ENCODE peak calls at places on chromosomes 16 and 17, in ten cellular contexts. J is Calu3, O is neural crest cell, Y is HFFc6, N is suprapubic skin, P is BJ, D is nephron progenitor cell, B is WTC11, U is mammary epithelial cell, V is uterus. L is an unnamed sample.

GRCh38 chr17:259341-259976 is 78.0 kb upstream of the DOC2B start:
- DNase-seq in J (no peak), O (no peak), Y (no peak), N (peak; percentile 64), P (no peak), D (no peak), B (peak; percentile 50), U (no peak), V (peak; percentile 10), L (no peak)

GRCh38 chr17:74125160-74125559 is 78.3 kb upstream of the RPL38 start:
- DNase-seq in J (no peak), O (no peak), Y (no peak), N (no peak), P (no peak), D (no peak), B (no peak), U (no peak), V (no peak), L (no peak)

GRCh38 chr16:14249291-14250032 is 178.3 kb downstream of the MRTFB start:
- DNase-seq in J (peak; percentile 54), O (peak; percentile 44), Y (peak; percentile 45), N (no peak), P (no peak), D (peak; percentile 50), B (peak; percentile 45), U (peak; percentile 11), V (peak; percentile 49), L (no peak)

GRCh38 chr17:80813318-80813717 is 178.3 kb upstream of the CHMP6 start:
- DNase-seq in J (no peak), O (no peak), Y (no peak), N (peak; percentile 15), P (no peak), D (no peak), B (no peak), U (no peak), V (no peak), L (no peak)

GRCh38 chr17:49753959-49754391 is 10.0 kb downstream of the FAM117A start:
- DNase-seq in J (no peak), O (no peak), Y (no peak), N (peak; percentile 79), P (no peak), D (no peak), B (no peak), U (no peak), V (peak; percentile 57), L (no peak)

GRCh38 chr16:48369765-48370164 is 15.4 kb downstream of the SIAH1 start:
- DNase-seq in J (no peak), O (no peak), Y (no peak), N (no peak), P (no peak), D (no peak), B (no peak), U (no peak), V (no peak), L (no peak)

GRCh38 chr16:16062023-16062932 is 112.9 kb downstream of the ABCC1 start:
- DNase-seq in J (no peak), O (no peak), Y (no peak), N (no peak), P (no peak), D (no peak), B (peak; percentile 21), U (no peak), V (no peak), L (no peak)

GRCh38 chr16:23420011-23420410 is 33.0 kb downstream of the COG7 start:
- DNase-seq in J (no peak), O (no peak), Y (peak; percentile 30), N (no peak), P (no peak), D (no peak), B (no peak), U (no peak), V (no peak), L (no peak)

GRCh38 chr17:70006159-70006558 is 68.9 kb upstream of the KCNJ16 start:
- DNase-seq in J (no peak), O (no peak), Y (no peak), N (no peak), P (no peak), D (no peak), B (no peak), U (no peak), V (no peak), L (no peak)

GRCh38 chr16:57949595-57950238 is 21.2 kb downstream of the CNGB1 start:
- DNase-seq in J (no peak), O (no peak), Y (no peak), N (no peak), P (no peak), D (no peak), B (no peak), U (no peak), V (no peak), L (no peak)

GRCh38 chr17:60086822-60087591 is 8.3 kb upstream of the HEATR6 start:
- DNase-seq in J (no peak), O (no peak), Y (peak; percentile 74), N (no peak), P (no peak), D (no peak), B (no peak), U (no peak), V (no peak), L (no peak)

GRCh38 chr16:9797306-9797705 is 384.9 kb downstream of the GRIN2A start:
- DNase-seq in J (peak; percentile 80), O (no peak), Y (no peak), N (no peak), P (no peak), D (no peak), B (no peak), U (peak; percentile 6), V (no peak), L (no peak)

GRCh38 chr17:42072323-42073187 is 22.2 kb upstream of the C17orf113 start:
- DNase-seq in J (peak; percentile 72), O (peak; percentile 24), Y (no peak), N (no peak), P (no peak), D (peak; percentile 72), B (peak; percentile 52), U (no peak), V (no peak), L (no peak)

GRCh38 chr17:27489045-27489715 is 32.9 kb downstream of the KSR1 start:
- DNase-seq in J (peak; percentile 18), O (no peak), Y (peak; percentile 19), N (peak; percentile 92), P (peak; percentile 31), D (no peak), B (no peak), U (peak; percentile 35), V (peak; percentile 68), L (no peak)

GRCh38 chr16:12205378-12205777 is 228.8 kb downstream of the SNX29 start:
- DNase-seq in J (no peak), O (no peak), Y (no peak), N (no peak), P (no peak), D (no peak), B (no peak), U (no peak), V (no peak), L (no peak)

GRCh38 chr17:41629316-41629715 is 4.9 kb upstream of the KRT17 start:
- DNase-seq in J (no peak), O (no peak), Y (no peak), N (no peak), P (no peak), D (no peak), B (no peak), U (no peak), V (no peak), L (no peak)

GRCh38 chr17:39110435-39111136 is 40.9 kb downstream of the PLXDC1 start:
- DNase-seq in J (peak; percentile 60), O (no peak), Y (no peak), N (no peak), P (no peak), D (peak; percentile 54), B (no peak), U (no peak), V (no peak), L (no peak)
- TF ChIP-seq CTCF in J (no peak), O (no peak), Y (no peak), N (no peak), P (no peak), D (no peak), B (no peak), U (no peak), V (no peak), L (no peak)

DNA sequence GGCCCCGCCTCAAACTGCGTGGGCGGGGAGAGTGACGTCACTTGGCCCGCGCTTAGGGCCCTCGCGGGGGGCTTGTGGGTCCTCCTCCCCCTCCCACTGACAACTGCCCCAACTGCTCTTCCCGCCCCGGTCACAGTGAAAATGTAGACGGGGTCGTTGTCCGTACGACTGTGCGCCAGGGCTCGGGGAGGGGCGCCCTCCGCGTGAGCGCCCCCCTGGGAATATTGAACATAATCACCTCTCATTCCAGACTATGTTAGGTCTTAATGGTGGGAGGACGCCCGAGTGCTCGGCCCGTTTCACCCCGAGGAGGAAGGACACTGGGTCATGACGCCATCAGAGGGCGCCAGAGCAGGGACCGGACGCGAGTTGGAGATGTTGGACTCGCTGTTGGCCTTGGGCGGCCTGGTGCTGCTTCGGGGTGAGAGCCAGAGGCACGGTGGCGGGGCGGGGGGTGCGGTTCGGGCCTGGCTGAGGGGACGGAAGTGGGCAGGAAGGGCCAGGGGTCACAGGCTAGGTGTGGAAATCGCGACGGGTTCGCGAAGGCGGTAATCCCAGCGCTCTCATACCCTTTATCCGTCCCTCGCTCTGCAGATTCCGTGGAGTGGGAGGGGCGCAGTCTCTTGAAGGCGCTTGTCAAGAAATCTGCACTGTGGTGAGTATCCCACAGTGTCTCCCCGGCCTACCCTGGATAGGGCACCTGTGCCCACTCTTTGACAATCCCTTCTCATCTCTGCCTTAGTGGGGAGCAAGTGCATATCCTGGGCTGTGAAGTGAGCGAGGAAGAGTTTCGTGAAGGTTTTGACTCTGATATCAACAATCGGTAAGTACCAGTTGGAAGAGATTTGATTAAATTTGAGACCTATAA is at the start of gene ELP5:
- DNase-seq in J (peak; percentile 89), O (peak; percentile 85), Y (peak; percentile 89), N (peak; percentile 98), P (peak; percentile 57), D (peak; percentile 94), B (peak; percentile 96), U (peak; percentile 92), V (peak; percentile 95), L (peak; percentile 93)
- TF ChIP-seq CTCF in J (no peak), O (no peak), Y (peak; percentile 69), N (peak; percentile 4), P (no peak), D (no peak), B (no peak), U (no peak), V (peak; percentile 40), L (peak; percentile 22)

GRCh38 chr16:50677351-50677750 is 3.8 kb downstream of the SNX20 start:
- DNase-seq in J (no peak), O (no peak), Y (no peak), N (no peak), P (no peak), D (no peak), B (peak; percentile 40), U (no peak), V (no peak), L (no peak)
- TF ChIP-seq CTCF in J (peak; percentile 51), O (peak; percentile 46), Y (peak; percentile 65), N (no peak), P (peak; percentile 22), D (peak; percentile 40), B (peak; percentile 84), U (peak; percentile 29), V (no peak), L (peak; percentile 68)

GRCh38 chr16:51932317-51932716 is 614.6 kb downstream of the TOX3 start:
- DNase-seq in J (no peak), O (no peak), Y (no peak), N (no peak), P (no peak), D (no peak), B (no peak), U (no peak), V (no peak), L (no peak)
- TF ChIP-seq CTCF in J (no peak), O (no peak), Y (no peak), N (no peak), P (no peak), D (no peak), B (no peak), U (no peak), V (no peak), L (no peak)

L was measured in type B pancreatic cell.